ENCODE peak calls at places on chromosome 11, in seven cellular contexts. B is A549; R is activated T-helper 1 cell treated with anti-CD3 and anti-CD28 coated beads, Interleukin-2, amount 50 U/mL, for 16 hours; W is thyroid gland; Q is Calu3; Y is psoas muscle; V is body of pancreas. L is an unnamed sample.
A peak's percentile ranks its signal among the peaks of the same experiment; 100 is the strongest.

GRCh38 chr11:45110562-45110961 is 35.9 kb upstream of the PRDM11 start:
- DNase-seq in B (peak; percentile 70), R (no peak), W (peak; percentile 37), Q (peak; percentile 52), Y (no peak), V (peak; percentile 65), L (peak; percentile 23)

GRCh38 chr11:105132716-105133511 is 6.7 kb downstream of the CARD18 start:
- DNase-seq in B (no peak), R (no peak), W (no peak), Q (no peak), Y (no peak), V (no peak), L (no peak)

GRCh38 chr11:33987975-33988580 is 63.5 kb upstream of the CAPRIN1 start:
- DNase-seq in B (peak; percentile 41), R (peak; percentile 21), W (peak; percentile 51), Q (peak; percentile 72), Y (peak; percentile 53), V (peak; percentile 72), L (no peak)

GRCh38 chr11:20599424-20600346 is at the start of gene SLC6A5:
- DNase-seq in B (peak; percentile 24), R (no peak), W (peak; percentile 50), Q (peak; percentile 38), Y (peak; percentile 35), V (peak; percentile 30), L (no peak)

GRCh38 chr11:65003282-65003681 is 6.5 kb upstream of the BATF2 start:
- DNase-seq in B (no peak), R (no peak), W (no peak), Q (no peak), Y (no peak), V (no peak), L (no peak)

GRCh38 chr11:130624946-130625345 is 176.5 kb downstream of the ADAMTS15 start:
- DNase-seq in B (no peak), R (no peak), W (no peak), Q (no peak), Y (no peak), V (no peak), L (no peak)

GRCh38 chr11:44030996-44031395 is 16.8 kb upstream of the ACCSL start:
- DNase-seq in B (no peak), R (no peak), W (no peak), Q (no peak), Y (no peak), V (no peak), L (no peak)

GRCh38 chr11:123300874-123301695 is 106.0 kb upstream of the CLMP start:
- DNase-seq in B (no peak), R (no peak), W (no peak), Q (no peak), Y (no peak), V (no peak), L (no peak)

GRCh38 chr11:100800202-100800601 is 113.1 kb downstream of the ARHGAP42 start:
- DNase-seq in B (no peak), R (no peak), W (no peak), Q (no peak), Y (no peak), V (no peak), L (no peak)

GRCh38 chr11:36352919-36353318 is 56.8 kb downstream of the PRR5L start:
- DNase-seq in B (no peak), R (peak; percentile 8), W (no peak), Q (no peak), Y (no peak), V (no peak), L (no peak)

GRCh38 chr11:93639548-93639947 is 21.9 kb upstream of the CEP295 start:
- DNase-seq in B (no peak), R (no peak), W (no peak), Q (no peak), Y (no peak), V (no peak), L (no peak)

GRCh38 chr11:123202155-123202714 is 7.2 kb upstream of the CLMP start:
- DNase-seq in B (no peak), R (no peak), W (no peak), Q (no peak), Y (peak; percentile 27), V (no peak), L (no peak)

GRCh38 chr11:7548659-7549283 is 35.0 kb downstream of the PPFIBP2 start:
- DNase-seq in B (no peak), R (no peak), W (peak; percentile 55), Q (peak; percentile 44), Y (no peak), V (peak; percentile 28), L (no peak)

GRCh38 chr11:132535830-132536229 is 996.5 kb downstream of the OPCML start:
- DNase-seq in B (no peak), R (no peak), W (no peak), Q (no peak), Y (no peak), V (no peak), L (no peak)

GRCh38 chr11:92473736-92474135 is 249.1 kb downstream of the FAT3 start:
- DNase-seq in B (no peak), R (no peak), W (no peak), Q (no peak), Y (no peak), V (no peak), L (no peak)

GRCh38 chr11:2816941-2817421 is 68.6 kb downstream of the CDKN1C start:
- DNase-seq in B (no peak), R (no peak), W (no peak), Q (no peak), Y (peak; percentile 26), V (no peak), L (no peak)

GRCh38 chr11:68146010-68146540 is 24.9 kb upstream of the CHKA start:
- DNase-seq in B (peak; percentile 49), R (no peak), W (peak; percentile 100), Q (peak; percentile 96), Y (peak; percentile 71), V (peak; percentile 100), L (no peak)

GRCh38 chr11:88544656-88545280 is 207.2 kb upstream of the CTSC start:
- DNase-seq in B (no peak), R (no peak), W (no peak), Q (no peak), Y (no peak), V (no peak), L (no peak)

GRCh38 chr11:119029340-119030028 is 1.2 kb downstream of the SLC37A4 start:
- DNase-seq in B (no peak), R (no peak), W (no peak), Q (peak; percentile 61), Y (no peak), V (peak; percentile 92), L (no peak)

GRCh38 chr11:61071880-61072279 is 30.4 kb upstream of the CD5 start:
- DNase-seq in B (no peak), R (no peak), W (no peak), Q (no peak), Y (no peak), V (no peak), L (no peak)